ENCODE peak calls at places on chromosomes 16 and 17, in five cellular contexts. L is mammary epithelial cell, B is sigmoid colon, Y is adrenal gland, X is ovary. P is an unnamed sample. For H3K27me3, the result is how much of the 10 kb centered on the place peaks cover.

GRCh38 chr17:45814622-45815606 is 29.8 kb upstream of the SPPL2C start:
- DNase-seq in L (no peak), B (no peak), Y (no peak), X (no peak), P (peak)

GRCh38 chr17:31688704-31689103 is 170.3 kb downstream of the COPRS start:
- DNase-seq in L (peak), B (no peak), Y (no peak), X (no peak), P (no peak)

GRCh38 chr17:43326490-43327275 is 72.1 kb upstream of the ARL4D start:
- DNase-seq in L (no peak), B (no peak), Y (no peak), X (no peak), P (no peak)

GRCh38 chr17:36183001-36183810 is 6.8 kb upstream of the TBC1D3B start:
- DNase-seq in L (peak), B (peak), Y (peak), X (peak), P (peak)

GRCh38 chr17:59669411-59669810 is 37.8 kb downstream of the PTRH2 start:
- DNase-seq in L (no peak), B (no peak), Y (no peak), X (no peak), P (no peak)

GRCh38 chr16:90031186-90031930 is 12.1 kb upstream of the DBNDD1 start:
- DNase-seq in L (no peak), B (no peak), Y (no peak), X (no peak), P (no peak)

GRCh38 chr16:69773255-69773947 is 11.3 kb downstream of the WWP2 start:
- DNase-seq in L (no peak), B (no peak), Y (no peak), X (no peak), P (no peak)

GRCh38 chr17:39949028-39949427 is 13.8 kb upstream of the GSDMA start:
- DNase-seq in L (no peak), B (no peak), Y (no peak), X (no peak), P (no peak)

GRCh38 chr17:9244066-9245052 is 223.0 kb downstream of the NTN1 start:
- DNase-seq in L (no peak), B (peak), Y (no peak), X (peak), P (peak)

GRCh38 chr16:25045696-25046381 is 30.7 kb upstream of the ARHGAP17 start:
- DNase-seq in L (peak), B (no peak), Y (no peak), X (no peak), P (no peak)

GRCh38 chr17:7887482-7888183 is 956 bp upstream of the CHD3 start:
- DNase-seq in L (peak), B (peak), Y (peak), X (peak), P (peak)

GRCh38 chr16:69937465-69937951 is 13.6 kb upstream of the CLEC18A start:
- DNase-seq in L (no peak), B (no peak), Y (peak), X (no peak), P (no peak)

GRCh38 chr17:62984801-62985200 is 18.8 kb downstream of the TANC2 start:
- DNase-seq in L (no peak), B (no peak), Y (no peak), X (no peak), P (no peak)

GRCh38 chr16:1181715-1182671 is 29.1 kb downstream of the CACNA1H start:
- DNase-seq in L (peak), B (peak), Y (peak), X (peak), P (peak)

GRCh38 chr17:5915337-5915736 is 154.8 kb upstream of the WSCD1 start:
- DNase-seq in L (peak), B (no peak), Y (no peak), X (no peak), P (no peak)

GRCh38 chr17:17822189-17822978 is 14.4 kb downstream of the SREBF1 start:
- DNase-seq in L (no peak), B (peak), Y (peak), X (peak), P (peak)

GRCh38 chr17:40032322-40033320 is 17.4 kb downstream of the CSF3 start:
- DNase-seq in L (no peak), B (peak), Y (peak), X (no peak), P (no peak)

GRCh38 chr16:6482861-6483530 is 849.6 kb upstream of the RBFOX1 start:
- DNase-seq in L (no peak), B (no peak), Y (no peak), X (no peak), P (no peak)

GRCh38 chr16:50591800-50592771 is 43.9 kb downstream of the NKD1 start:
- DNase-seq in L (no peak), B (peak), Y (peak), X (peak), P (peak)

GRCh38 chr17:59848778-59849177 is 44.0 kb downstream of the TUBD1 start:
- DNase-seq in L (peak), B (peak), Y (peak), X (peak), P (peak)

GRCh38 chr17:17785407-17785806 is 51.4 kb downstream of the SREBF1 start:
- DNase-seq in L (no peak), B (no peak), Y (peak), X (no peak), P (peak)

GRCh38 chr16:87320510-87321227 is 3.5 kb upstream of the C16orf95 start:
- DNase-seq in L (no peak), B (no peak), Y (no peak), X (no peak), P (no peak)

GRCh38 chr17:77957215-77957868 is 1.2 kb upstream of the TNRC6C start:
- DNase-seq in L (peak), B (no peak), Y (peak), X (no peak), P (no peak)
- H3K27me3 ChIP-seq in L (under half), B (under half), Y (under half), X (under half), P (under half)

GRCh38 chr17:1179112-1179634 is 608 bp downstream of the ABR start:
- DNase-seq in L (no peak), B (no peak), Y (no peak), X (peak), P (peak)

GRCh38 chr17:1180958-1181768 is 1.4 kb upstream of the ABR start:
- DNase-seq in L (no peak), B (no peak), Y (no peak), X (peak), P (no peak)

GRCh38 chr17:1180434-1180742 is 607 bp upstream of the ABR start:
- DNase-seq in L (no peak), B (no peak), Y (no peak), X (no peak), P (no peak)

GRCh38 chr17:1181769-1182137 is 2.0 kb upstream of the ABR start:
- DNase-seq in L (no peak), B (no peak), Y (no peak), X (no peak), P (no peak)

GRCh38 chr17:1179635-1180433 is at the start of gene ABR:
- DNase-seq in L (peak), B (peak), Y (peak), X (peak), P (peak)
- H3K27ac ChIP-seq in L (no peak), B (peak), Y (peak), X (peak), P (no peak)

GRCh38 chr17:79164408-79164807 is 89.8 kb downstream of the ENGASE start:
- DNase-seq in L (no peak), B (no peak), Y (no peak), X (no peak), P (no peak)
- H3K27me3 ChIP-seq in L (under half), B (under half), Y (under half), X (under half), P (under half)

GRCh38 chr16:81601008-81601428 is 156.4 kb downstream of the CMIP start:
- DNase-seq in L (peak), B (no peak), Y (peak), X (peak), P (no peak)

GRCh38 chr16:81602792-81603191 is 158.2 kb downstream of the CMIP start:
- DNase-seq in L (no peak), B (no peak), Y (no peak), X (no peak), P (no peak)

GRCh38 chr16:81600275-81600674 is 155.7 kb downstream of the CMIP start:
- DNase-seq in L (peak), B (no peak), Y (no peak), X (no peak), P (no peak)

GRCh38 chr16:81601601-81602251 is 157.1 kb downstream of the CMIP start:
- DNase-seq in L (no peak), B (no peak), Y (no peak), X (no peak), P (no peak)

DNA sequence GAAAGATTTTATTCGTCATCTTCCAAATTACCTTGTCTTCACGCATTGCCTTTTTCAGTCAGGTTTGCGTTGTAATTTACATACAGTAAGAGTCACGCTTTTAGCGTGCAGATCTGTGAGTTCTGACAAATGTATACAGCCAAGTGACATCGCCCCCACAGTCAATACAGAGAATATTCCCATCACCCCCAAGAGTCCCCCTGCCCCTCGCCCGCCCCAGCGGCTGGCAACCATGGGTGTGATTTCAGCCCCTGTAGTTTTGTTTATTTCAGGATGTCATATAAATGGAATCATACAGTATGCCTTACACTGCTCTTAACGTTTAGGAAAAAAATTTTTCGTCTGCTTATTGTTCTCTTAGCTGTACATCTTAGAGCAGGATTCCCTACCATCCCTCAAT is 157.8 kb downstream of the CMIP start:
- DNase-seq in L (no peak), B (no peak), Y (no peak), X (no peak), P (no peak)
- H3K27ac ChIP-seq in L (no peak), B (peak), Y (no peak), X (no peak), P (no peak)

P was measured in right cardiac atrium.